ENCODE peak calls at places on chromosome 22, in eight cellular contexts. One of them, this sample, is unnamed.

GRCh38 chr22:42766860-42767259 is 46.2 kb upstream of the A4GALT start:
- DNase-seq in effector memory CD8-positive, alpha-beta T cell: no peak
- DNase-seq in nucleus accumbens: no peak
- DNase-seq in progenitor cell of endocrine pancreas: no peak
- DNase-seq in central memory CD4-positive, alpha-beta T cell: no peak
- DNase-seq in NCI-H1105: no peak
- DNase-seq in skeletal muscle cell: no peak
- DNase-seq in activated CD4-positive, alpha-beta T cell treated with anti-CD3 and anti-CD28 coated beads, Interleukin-2, amount 50 U/mL, for 4 hours: no peak
- DNase-seq in this sample: no peak

GRCh38 chr22:47195156-47195675 is 432.8 kb downstream of the TBC1D22A start:
- DNase-seq in skeletal muscle cell: no peak
- DNase-seq in activated CD4-positive, alpha-beta T cell treated with anti-CD3 and anti-CD28 coated beads, Interleukin-2, amount 50 U/mL, for 4 hours: no peak
- DNase-seq in central memory CD4-positive, alpha-beta T cell: no peak
- DNase-seq in NCI-H1105: no peak
- DNase-seq in nucleus accumbens: no peak
- DNase-seq in progenitor cell of endocrine pancreas: no peak
- DNase-seq in effector memory CD8-positive, alpha-beta T cell: no peak
- DNase-seq in this sample: no peak

GRCh38 chr22:20131593-20131855 is at the start of gene ZDHHC8:
- DNase-seq in NCI-H1105: no peak
- DNase-seq in skeletal muscle cell: no peak
- DNase-seq in effector memory CD8-positive, alpha-beta T cell: no peak
- DNase-seq in progenitor cell of endocrine pancreas: no peak
- DNase-seq in central memory CD4-positive, alpha-beta T cell: peak; percentile 30
- DNase-seq in nucleus accumbens: peak; percentile 48
- DNase-seq in activated CD4-positive, alpha-beta T cell treated with anti-CD3 and anti-CD28 coated beads, Interleukin-2, amount 50 U/mL, for 4 hours: peak; percentile 36
- DNase-seq in this sample: peak; percentile 52

GRCh38 chr22:27987557-27987956 is 68.5 kb upstream of the PITPNB start:
- DNase-seq in effector memory CD8-positive, alpha-beta T cell: no peak
- DNase-seq in central memory CD4-positive, alpha-beta T cell: no peak
- DNase-seq in NCI-H1105: no peak
- DNase-seq in nucleus accumbens: no peak
- DNase-seq in skeletal muscle cell: peak; percentile 89
- DNase-seq in progenitor cell of endocrine pancreas: no peak
- DNase-seq in activated CD4-positive, alpha-beta T cell treated with anti-CD3 and anti-CD28 coated beads, Interleukin-2, amount 50 U/mL, for 4 hours: no peak
- DNase-seq in this sample: no peak

GRCh38 chr22:39873963-39874362 is 19.6 kb downstream of the ENTHD1 start:
- DNase-seq in nucleus accumbens: no peak
- DNase-seq in activated CD4-positive, alpha-beta T cell treated with anti-CD3 and anti-CD28 coated beads, Interleukin-2, amount 50 U/mL, for 4 hours: peak; percentile 10
- DNase-seq in progenitor cell of endocrine pancreas: no peak
- DNase-seq in NCI-H1105: no peak
- DNase-seq in central memory CD4-positive, alpha-beta T cell: no peak
- DNase-seq in skeletal muscle cell: no peak
- DNase-seq in effector memory CD8-positive, alpha-beta T cell: no peak
- DNase-seq in this sample: no peak

GRCh38 chr22:50456026-50456425 is 18.8 kb downstream of the SBF1 start:
- DNase-seq in progenitor cell of endocrine pancreas: no peak
- DNase-seq in skeletal muscle cell: no peak
- DNase-seq in NCI-H1105: no peak
- DNase-seq in activated CD4-positive, alpha-beta T cell treated with anti-CD3 and anti-CD28 coated beads, Interleukin-2, amount 50 U/mL, for 4 hours: no peak
- DNase-seq in nucleus accumbens: no peak
- DNase-seq in effector memory CD8-positive, alpha-beta T cell: no peak
- DNase-seq in central memory CD4-positive, alpha-beta T cell: no peak
- DNase-seq in this sample: no peak

GRCh38 chr22:29266564-29267461 is 968 bp downstream of the RHBDD3 start:
- DNase-seq in activated CD4-positive, alpha-beta T cell treated with anti-CD3 and anti-CD28 coated beads, Interleukin-2, amount 50 U/mL, for 4 hours: no peak
- DNase-seq in central memory CD4-positive, alpha-beta T cell: no peak
- DNase-seq in progenitor cell of endocrine pancreas: no peak
- DNase-seq in nucleus accumbens: no peak
- DNase-seq in effector memory CD8-positive, alpha-beta T cell: no peak
- DNase-seq in skeletal muscle cell: no peak
- DNase-seq in NCI-H1105: no peak
- DNase-seq in this sample: no peak

GRCh38 chr22:36818010-36818642 is 1.3 kb upstream of the PVALB start:
- DNase-seq in NCI-H1105: no peak
- DNase-seq in central memory CD4-positive, alpha-beta T cell: no peak
- DNase-seq in activated CD4-positive, alpha-beta T cell treated with anti-CD3 and anti-CD28 coated beads, Interleukin-2, amount 50 U/mL, for 4 hours: no peak
- DNase-seq in effector memory CD8-positive, alpha-beta T cell: no peak
- DNase-seq in progenitor cell of endocrine pancreas: no peak
- DNase-seq in skeletal muscle cell: no peak
- DNase-seq in nucleus accumbens: no peak
- DNase-seq in this sample: no peak

GRCh38 chr22:25153961-25154685 is 45.5 kb upstream of the CRYBB3 start:
- DNase-seq in nucleus accumbens: peak; percentile 10
- DNase-seq in NCI-H1105: no peak
- DNase-seq in progenitor cell of endocrine pancreas: no peak
- DNase-seq in skeletal muscle cell: no peak
- DNase-seq in effector memory CD8-positive, alpha-beta T cell: no peak
- DNase-seq in central memory CD4-positive, alpha-beta T cell: no peak
- DNase-seq in activated CD4-positive, alpha-beta T cell treated with anti-CD3 and anti-CD28 coated beads, Interleukin-2, amount 50 U/mL, for 4 hours: no peak
- DNase-seq in this sample: no peak

GRCh38 chr22:50236731-50237409 is 8.0 kb downstream of the TUBGCP6 start:
- DNase-seq in central memory CD4-positive, alpha-beta T cell: no peak
- DNase-seq in NCI-H1105: no peak
- DNase-seq in activated CD4-positive, alpha-beta T cell treated with anti-CD3 and anti-CD28 coated beads, Interleukin-2, amount 50 U/mL, for 4 hours: no peak
- DNase-seq in progenitor cell of endocrine pancreas: no peak
- DNase-seq in skeletal muscle cell: no peak
- DNase-seq in effector memory CD8-positive, alpha-beta T cell: no peak
- DNase-seq in nucleus accumbens: no peak
- DNase-seq in this sample: no peak

GRCh38 chr22:41197046-41197807 is 7.9 kb upstream of the L3MBTL2 start:
- DNase-seq in NCI-H1105: peak; percentile 76
- DNase-seq in nucleus accumbens: peak; percentile 75
- DNase-seq in skeletal muscle cell: no peak
- DNase-seq in progenitor cell of endocrine pancreas: peak; percentile 70
- DNase-seq in effector memory CD8-positive, alpha-beta T cell: peak; percentile 71
- DNase-seq in central memory CD4-positive, alpha-beta T cell: peak; percentile 67
- DNase-seq in activated CD4-positive, alpha-beta T cell treated with anti-CD3 and anti-CD28 coated beads, Interleukin-2, amount 50 U/mL, for 4 hours: peak; percentile 79
- DNase-seq in this sample: peak; percentile 83

GRCh38 chr22:30856699-30857098 is 111.9 kb downstream of the MORC2 start:
- DNase-seq in effector memory CD8-positive, alpha-beta T cell: no peak
- DNase-seq in activated CD4-positive, alpha-beta T cell treated with anti-CD3 and anti-CD28 coated beads, Interleukin-2, amount 50 U/mL, for 4 hours: no peak
- DNase-seq in nucleus accumbens: no peak
- DNase-seq in progenitor cell of endocrine pancreas: no peak
- DNase-seq in skeletal muscle cell: no peak
- DNase-seq in NCI-H1105: no peak
- DNase-seq in central memory CD4-positive, alpha-beta T cell: no peak
- DNase-seq in this sample: no peak

GRCh38 chr22:24576793-24577192 is 16.1 kb downstream of the LRRC75B start:
- DNase-seq in central memory CD4-positive, alpha-beta T cell: no peak
- DNase-seq in nucleus accumbens: no peak
- DNase-seq in effector memory CD8-positive, alpha-beta T cell: no peak
- DNase-seq in skeletal muscle cell: no peak
- DNase-seq in progenitor cell of endocrine pancreas: no peak
- DNase-seq in NCI-H1105: no peak
- DNase-seq in activated CD4-positive, alpha-beta T cell treated with anti-CD3 and anti-CD28 coated beads, Interleukin-2, amount 50 U/mL, for 4 hours: no peak
- DNase-seq in this sample: no peak

GRCh38 chr22:24402460-24403192 is 24.8 kb upstream of the ADORA2A start:
- DNase-seq in activated CD4-positive, alpha-beta T cell treated with anti-CD3 and anti-CD28 coated beads, Interleukin-2, amount 50 U/mL, for 4 hours: no peak
- DNase-seq in nucleus accumbens: no peak
- DNase-seq in effector memory CD8-positive, alpha-beta T cell: no peak
- DNase-seq in NCI-H1105: peak; percentile 8
- DNase-seq in progenitor cell of endocrine pancreas: no peak
- DNase-seq in skeletal muscle cell: peak; percentile 76
- DNase-seq in central memory CD4-positive, alpha-beta T cell: no peak
- DNase-seq in this sample: no peak

GRCh38 chr22:49380095-49380827 is 447.4 kb downstream of the BRD1 start:
- DNase-seq in nucleus accumbens: no peak
- DNase-seq in central memory CD4-positive, alpha-beta T cell: no peak
- DNase-seq in skeletal muscle cell: no peak
- DNase-seq in NCI-H1105: no peak
- DNase-seq in progenitor cell of endocrine pancreas: no peak
- DNase-seq in activated CD4-positive, alpha-beta T cell treated with anti-CD3 and anti-CD28 coated beads, Interleukin-2, amount 50 U/mL, for 4 hours: no peak
- DNase-seq in effector memory CD8-positive, alpha-beta T cell: no peak
- DNase-seq in this sample: no peak

GRCh38 chr22:49372530-49373288 is 455.0 kb downstream of the BRD1 start:
- DNase-seq in activated CD4-positive, alpha-beta T cell treated with anti-CD3 and anti-CD28 coated beads, Interleukin-2, amount 50 U/mL, for 4 hours: no peak
- DNase-seq in nucleus accumbens: no peak
- DNase-seq in skeletal muscle cell: no peak
- DNase-seq in progenitor cell of endocrine pancreas: no peak
- DNase-seq in central memory CD4-positive, alpha-beta T cell: no peak
- DNase-seq in NCI-H1105: no peak
- DNase-seq in effector memory CD8-positive, alpha-beta T cell: no peak
- DNase-seq in this sample: no peak

GRCh38 chr22:33654173-33654890 is 265.9 kb downstream of the LARGE1 start:
- DNase-seq in activated CD4-positive, alpha-beta T cell treated with anti-CD3 and anti-CD28 coated beads, Interleukin-2, amount 50 U/mL, for 4 hours: no peak
- DNase-seq in skeletal muscle cell: no peak
- DNase-seq in progenitor cell of endocrine pancreas: no peak
- DNase-seq in NCI-H1105: no peak
- DNase-seq in central memory CD4-positive, alpha-beta T cell: no peak
- DNase-seq in nucleus accumbens: no peak
- DNase-seq in effector memory CD8-positive, alpha-beta T cell: no peak
- DNase-seq in this sample: no peak

GRCh38 chr22:49954991-49955580 is 5.5 kb upstream of the PIM3 start:
- DNase-seq in nucleus accumbens: no peak
- DNase-seq in activated CD4-positive, alpha-beta T cell treated with anti-CD3 and anti-CD28 coated beads, Interleukin-2, amount 50 U/mL, for 4 hours: no peak
- DNase-seq in NCI-H1105: no peak
- DNase-seq in progenitor cell of endocrine pancreas: no peak
- DNase-seq in central memory CD4-positive, alpha-beta T cell: no peak
- DNase-seq in skeletal muscle cell: no peak
- DNase-seq in effector memory CD8-positive, alpha-beta T cell: no peak
- DNase-seq in this sample: no peak

GRCh38 chr22:28180804-28181203 is 261.7 kb upstream of the PITPNB start:
- DNase-seq in skeletal muscle cell: no peak
- DNase-seq in nucleus accumbens: no peak
- DNase-seq in activated CD4-positive, alpha-beta T cell treated with anti-CD3 and anti-CD28 coated beads, Interleukin-2, amount 50 U/mL, for 4 hours: no peak
- DNase-seq in central memory CD4-positive, alpha-beta T cell: no peak
- DNase-seq in NCI-H1105: no peak
- DNase-seq in effector memory CD8-positive, alpha-beta T cell: no peak
- DNase-seq in progenitor cell of endocrine pancreas: no peak
- DNase-seq in this sample: no peak

GRCh38 chr22:38618682-38619081 is 37.5 kb downstream of the FAM227A start:
- DNase-seq in skeletal muscle cell: no peak
- DNase-seq in activated CD4-positive, alpha-beta T cell treated with anti-CD3 and anti-CD28 coated beads, Interleukin-2, amount 50 U/mL, for 4 hours: no peak
- DNase-seq in central memory CD4-positive, alpha-beta T cell: no peak
- DNase-seq in NCI-H1105: no peak
- DNase-seq in progenitor cell of endocrine pancreas: no peak
- DNase-seq in effector memory CD8-positive, alpha-beta T cell: no peak
- DNase-seq in nucleus accumbens: no peak
- DNase-seq in this sample: no peak

GRCh38 chr22:39414377-39414776 is 14.8 kb downstream of the TAB1 start:
- DNase-seq in central memory CD4-positive, alpha-beta T cell: no peak
- DNase-seq in NCI-H1105: no peak
- DNase-seq in nucleus accumbens: no peak
- DNase-seq in activated CD4-positive, alpha-beta T cell treated with anti-CD3 and anti-CD28 coated beads, Interleukin-2, amount 50 U/mL, for 4 hours: no peak
- DNase-seq in effector memory CD8-positive, alpha-beta T cell: no peak
- DNase-seq in skeletal muscle cell: no peak
- DNase-seq in progenitor cell of endocrine pancreas: no peak
- DNase-seq in this sample: no peak

GRCh38 chr22:36640106-36640672 is 63.4 kb downstream of the CACNG2 start:
- DNase-seq in skeletal muscle cell: no peak
- DNase-seq in activated CD4-positive, alpha-beta T cell treated with anti-CD3 and anti-CD28 coated beads, Interleukin-2, amount 50 U/mL, for 4 hours: no peak
- DNase-seq in effector memory CD8-positive, alpha-beta T cell: no peak
- DNase-seq in progenitor cell of endocrine pancreas: no peak
- DNase-seq in nucleus accumbens: no peak
- DNase-seq in NCI-H1105: no peak
- DNase-seq in central memory CD4-positive, alpha-beta T cell: no peak
- DNase-seq in this sample: no peak

GRCh38 chr22:45948081-45948648 is 28.8 kb downstream of the WNT7B start:
- DNase-seq in progenitor cell of endocrine pancreas: no peak
- DNase-seq in nucleus accumbens: no peak
- DNase-seq in activated CD4-positive, alpha-beta T cell treated with anti-CD3 and anti-CD28 coated beads, Interleukin-2, amount 50 U/mL, for 4 hours: no peak
- DNase-seq in effector memory CD8-positive, alpha-beta T cell: no peak
- DNase-seq in skeletal muscle cell: no peak
- DNase-seq in NCI-H1105: peak; percentile 87
- DNase-seq in central memory CD4-positive, alpha-beta T cell: no peak
- DNase-seq in this sample: no peak

GRCh38 chr22:21985214-21985613 is 2.6 kb upstream of the TOP3B start:
- DNase-seq in effector memory CD8-positive, alpha-beta T cell: no peak
- DNase-seq in central memory CD4-positive, alpha-beta T cell: no peak
- DNase-seq in nucleus accumbens: no peak
- DNase-seq in skeletal muscle cell: no peak
- DNase-seq in progenitor cell of endocrine pancreas: no peak
- DNase-seq in NCI-H1105: no peak
- DNase-seq in activated CD4-positive, alpha-beta T cell treated with anti-CD3 and anti-CD28 coated beads, Interleukin-2, amount 50 U/mL, for 4 hours: no peak
- DNase-seq in this sample: no peak

GRCh38 chr22:28019360-28019759 is 100.3 kb upstream of the PITPNB start:
- DNase-seq in central memory CD4-positive, alpha-beta T cell: no peak
- DNase-seq in progenitor cell of endocrine pancreas: no peak
- DNase-seq in NCI-H1105: no peak
- DNase-seq in skeletal muscle cell: no peak
- DNase-seq in effector memory CD8-positive, alpha-beta T cell: no peak
- DNase-seq in activated CD4-positive, alpha-beta T cell treated with anti-CD3 and anti-CD28 coated beads, Interleukin-2, amount 50 U/mL, for 4 hours: no peak
- DNase-seq in nucleus accumbens: no peak
- DNase-seq in this sample: no peak

GRCh38 chr22:36757608-36758220 is 18.2 kb downstream of the IFT27 start:
- DNase-seq in activated CD4-positive, alpha-beta T cell treated with anti-CD3 and anti-CD28 coated beads, Interleukin-2, amount 50 U/mL, for 4 hours: peak; percentile 72
- DNase-seq in central memory CD4-positive, alpha-beta T cell: peak; percentile 47
- DNase-seq in progenitor cell of endocrine pancreas: peak; percentile 52
- DNase-seq in skeletal muscle cell: no peak
- DNase-seq in NCI-H1105: peak; percentile 61
- DNase-seq in nucleus accumbens: peak; percentile 39
- DNase-seq in effector memory CD8-positive, alpha-beta T cell: peak; percentile 59
- DNase-seq in this sample: peak; percentile 46

GRCh38 chr22:39622881-39623367 is 52.4 kb downstream of the CACNA1I start:
- DNase-seq in central memory CD4-positive, alpha-beta T cell: peak; percentile 59
- DNase-seq in progenitor cell of endocrine pancreas: peak; percentile 63
- DNase-seq in skeletal muscle cell: no peak
- DNase-seq in NCI-H1105: no peak
- DNase-seq in activated CD4-positive, alpha-beta T cell treated with anti-CD3 and anti-CD28 coated beads, Interleukin-2, amount 50 U/mL, for 4 hours: peak; percentile 63
- DNase-seq in nucleus accumbens: peak; percentile 25
- DNase-seq in effector memory CD8-positive, alpha-beta T cell: peak; percentile 75
- DNase-seq in this sample: peak; percentile 44

GRCh38 chr22:49655168-49655812 is 172.4 kb downstream of the BRD1 start:
- DNase-seq in progenitor cell of endocrine pancreas: no peak
- DNase-seq in effector memory CD8-positive, alpha-beta T cell: no peak
- DNase-seq in skeletal muscle cell: no peak
- DNase-seq in activated CD4-positive, alpha-beta T cell treated with anti-CD3 and anti-CD28 coated beads, Interleukin-2, amount 50 U/mL, for 4 hours: no peak
- DNase-seq in central memory CD4-positive, alpha-beta T cell: no peak
- DNase-seq in nucleus accumbens: no peak
- DNase-seq in NCI-H1105: no peak
- DNase-seq in this sample: no peak

GRCh38 chr22:30829901-30830550 is 135.4 kb downstream of the OSBP2 start:
- DNase-seq in skeletal muscle cell: peak; percentile 77
- DNase-seq in effector memory CD8-positive, alpha-beta T cell: no peak
- DNase-seq in NCI-H1105: no peak
- DNase-seq in progenitor cell of endocrine pancreas: no peak
- DNase-seq in nucleus accumbens: no peak
- DNase-seq in activated CD4-positive, alpha-beta T cell treated with anti-CD3 and anti-CD28 coated beads, Interleukin-2, amount 50 U/mL, for 4 hours: no peak
- DNase-seq in central memory CD4-positive, alpha-beta T cell: no peak
- DNase-seq in this sample: no peak

GRCh38 chr22:30381250-30381649 is 6.0 kb downstream of the RNF215 start:
- DNase-seq in central memory CD4-positive, alpha-beta T cell: no peak
- DNase-seq in progenitor cell of endocrine pancreas: no peak
- DNase-seq in skeletal muscle cell: no peak
- DNase-seq in nucleus accumbens: no peak
- DNase-seq in activated CD4-positive, alpha-beta T cell treated with anti-CD3 and anti-CD28 coated beads, Interleukin-2, amount 50 U/mL, for 4 hours: no peak
- DNase-seq in NCI-H1105: no peak
- DNase-seq in effector memory CD8-positive, alpha-beta T cell: no peak
- DNase-seq in this sample: no peak

GRCh38 chr22:23122216-23122957 is 19.4 kb downstream of the RSPH14 start:
- DNase-seq in progenitor cell of endocrine pancreas: no peak
- DNase-seq in NCI-H1105: no peak
- DNase-seq in activated CD4-positive, alpha-beta T cell treated with anti-CD3 and anti-CD28 coated beads, Interleukin-2, amount 50 U/mL, for 4 hours: no peak
- DNase-seq in nucleus accumbens: peak; percentile 57
- DNase-seq in skeletal muscle cell: no peak
- DNase-seq in effector memory CD8-positive, alpha-beta T cell: no peak
- DNase-seq in central memory CD4-positive, alpha-beta T cell: no peak
- DNase-seq in this sample: no peak

This sample was measured in stimulated activated CD4-positive, alpha-beta T cell treated with anti-CD3 and anti-CD28 coated beads, TNF-alpha, amount 100 ng/mL, for 4 hours.